ENCODE peak calls at places on chromosomes 4 and X, in four cellular contexts. Y, T, J and Z are unnamed samples. For H3K9me3 and H3K4me1, the result is how much of the 10 kb centered on the place peaks cover.

GRCh38 chrX:11423362-11423818 is 130.2 kb downstream of the AMELX start:
- DNase-seq in Y (no peak), T (no peak), J (no peak), Z (no peak)

GRCh38 chrX:119105826-119106225 is 21.8 kb downstream of the KIAA1210 start:
- DNase-seq in Y (peak), T (no peak), J (no peak), Z (no peak)

GRCh38 chr4:38958453-38958852 is 73.8 kb downstream of the TMEM156 start:
- DNase-seq in Y (peak), T (no peak), J (no peak), Z (no peak)

GRCh38 chrX:2774057-2774456 is 22.2 kb downstream of the XG start:
- DNase-seq in Y (no peak), T (no peak), J (no peak), Z (no peak)

GRCh38 chr4:24794916-24795665 is at the start of gene SOD3:
- DNase-seq in Y (peak), T (peak), J (no peak), Z (peak)

GRCh38 chr4:153555730-153556440 is 89.7 kb downstream of the TMEM131L start:
- DNase-seq in Y (peak), T (no peak), J (no peak), Z (peak)

GRCh38 chrX:113935516-113935915 is 648.4 kb upstream of the HTR2C start:
- DNase-seq in Y (no peak), T (no peak), J (no peak), Z (no peak)

GRCh38 chr4:5710065-5710961 is 688 bp upstream of the EVC start:
- DNase-seq in Y (peak), T (no peak), J (no peak), Z (no peak)

GRCh38 chr4:158871050-158871724 is 102.4 kb downstream of the FNIP2 start:
- DNase-seq in Y (no peak), T (no peak), J (no peak), Z (no peak)

GRCh38 chr4:73573794-73574528 is 46.3 kb downstream of the RASSF6 start:
- DNase-seq in Y (peak), T (no peak), J (no peak), Z (peak)

GRCh38 chr4:15654556-15655222 is 468 bp downstream of the FBXL5 start:
- DNase-seq in Y (peak), T (peak), J (peak), Z (peak)

GRCh38 chr4:20984011-20984836 is 284.0 kb downstream of the PACRGL start:
- DNase-seq in Y (no peak), T (no peak), J (no peak), Z (no peak)

GRCh38 chr4:69484011-69484410 is 11.7 kb downstream of the UGT2B4 start:
- DNase-seq in Y (no peak), T (no peak), J (no peak), Z (no peak)

GRCh38 chrX:1336331-1337143 is at the start of gene IL3RA:
- DNase-seq in Y (peak), T (peak), J (no peak), Z (no peak)

GRCh38 chrX:53317365-53318069 is 36.1 kb upstream of the IQSEC2 start:
- DNase-seq in Y (peak), T (no peak), J (peak), Z (peak)

GRCh38 chr4:60682901-60683300 is 517.2 kb upstream of the ADGRL3 start:
- DNase-seq in Y (peak), T (no peak), J (no peak), Z (no peak)

GRCh38 chr4:139232751-139233150 is 47.3 kb downstream of the MGARP start:
- DNase-seq in Y (no peak), T (no peak), J (no peak), Z (no peak)

GRCh38 chr4:142434519-142435224 is 411.4 kb downstream of the INPP4B start:
- DNase-seq in Y (no peak), T (no peak), J (no peak), Z (no peak)

GRCh38 chr4:105912633-105913032 is 17.4 kb downstream of the NPNT start:
- DNase-seq in Y (no peak), T (no peak), J (no peak), Z (no peak)

GRCh38 chr4:152014280-152014679 is 253.5 kb upstream of the GATB start:
- DNase-seq in Y (no peak), T (no peak), J (no peak), Z (no peak)

GRCh38 chr4:56786955-56787354 is 34.5 kb downstream of the SPINK2 start:
- DNase-seq in Y (peak), T (no peak), J (no peak), Z (no peak)

GRCh38 chr4:3736806-3737205 is 29.4 kb upstream of the ADRA2C start:
- DNase-seq in Y (no peak), T (no peak), J (no peak), Z (no peak)

GRCh38 chr4:112540695-112541094 is 24.7 kb upstream of the NEUROG2 start:
- DNase-seq in Y (no peak), T (no peak), J (no peak), Z (no peak)

GRCh38 chr4:152892985-152893384 is 43.1 kb upstream of the FHDC1 start:
- DNase-seq in Y (no peak), T (no peak), J (no peak), Z (no peak)

GRCh38 chr4:174193438-174194015 is 89.9 kb downstream of the FBXO8 start:
- DNase-seq in Y (no peak), T (no peak), J (no peak), Z (no peak)

GRCh38 chr4:2762048-2762447 is 5.9 kb upstream of the TNIP2 start:
- DNase-seq in Y (no peak), T (no peak), J (no peak), Z (no peak)

GRCh38 chr4:17787315-17787714 is 5.9 kb upstream of the FAM184B start:
- DNase-seq in Y (peak), T (no peak), J (no peak), Z (no peak)

GRCh38 chr4:8379771-8380170 is 60.8 kb downstream of the ACOX3 start:
- DNase-seq in Y (no peak), T (no peak), J (no peak), Z (no peak)

GRCh38 chr4:94701606-94702300 is 56.0 kb upstream of the BMPR1B start:
- DNase-seq in Y (no peak), T (no peak), J (no peak), Z (no peak)

GRCh38 chrX:26789751-26790150 is 573.8 kb downstream of the MAGEB5 start:
- DNase-seq in Y (no peak), T (no peak), J (no peak), Z (no peak)

GRCh38 chrX:149497626-149498025 is 7.5 kb downstream of the IDS start:
- DNase-seq in Y (peak), T (no peak), J (no peak), Z (peak)
- H3K9me3 ChIP-seq in Y (under half), T (under half), J (under half), Z (under half)

GRCh38 chr4:140940589-140940988 is 184.4 kb upstream of the TBC1D9 start:
- DNase-seq in Y (no peak), T (no peak), J (no peak), Z (no peak)
- H3K4me1 ChIP-seq in Y (half or more), T (under half), J (under half), Z (under half)

DNA sequence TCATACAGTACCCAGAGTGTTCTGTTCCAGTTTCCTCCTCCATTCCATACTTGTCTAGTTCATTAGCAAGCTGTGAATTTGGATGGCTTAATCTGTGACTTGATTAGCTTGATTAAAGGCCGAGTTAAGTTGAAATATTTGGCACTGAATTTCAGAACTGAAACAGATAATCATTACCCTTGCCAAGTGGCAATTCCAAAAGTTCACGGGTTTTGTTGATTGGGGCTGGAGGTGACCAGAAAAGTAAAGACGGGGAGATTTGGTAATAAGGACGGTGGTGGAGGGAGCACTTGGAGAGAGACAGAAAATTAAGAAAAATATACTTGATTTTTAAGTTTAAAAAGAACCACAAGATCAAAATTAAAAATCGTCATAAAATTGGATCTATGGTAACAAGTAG is 21.9 kb upstream of the KLHL2 start:
- DNase-seq in Y (no peak), T (no peak), J (no peak), Z (no peak)
- H3K9me3 ChIP-seq in Y (under half), T (under half), J (under half), Z (under half)

GRCh38 chr4:6960628-6961027 is 51.0 kb downstream of the TBC1D14 start:
- DNase-seq in Y (no peak), T (no peak), J (no peak), Z (peak)

GRCh38 chr4:6959261-6959660 is 49.6 kb downstream of the TBC1D14 start:
- DNase-seq in Y (no peak), T (no peak), J (no peak), Z (no peak)

GRCh38 chr4:6957994-6958393 is 48.4 kb downstream of the TBC1D14 start:
- DNase-seq in Y (no peak), T (no peak), J (no peak), Z (no peak)

GRCh38 chr4:6961496-6962210 is 52.0 kb downstream of the TBC1D14 start:
- DNase-seq in Y (no peak), T (no peak), J (no peak), Z (peak)

DNA sequence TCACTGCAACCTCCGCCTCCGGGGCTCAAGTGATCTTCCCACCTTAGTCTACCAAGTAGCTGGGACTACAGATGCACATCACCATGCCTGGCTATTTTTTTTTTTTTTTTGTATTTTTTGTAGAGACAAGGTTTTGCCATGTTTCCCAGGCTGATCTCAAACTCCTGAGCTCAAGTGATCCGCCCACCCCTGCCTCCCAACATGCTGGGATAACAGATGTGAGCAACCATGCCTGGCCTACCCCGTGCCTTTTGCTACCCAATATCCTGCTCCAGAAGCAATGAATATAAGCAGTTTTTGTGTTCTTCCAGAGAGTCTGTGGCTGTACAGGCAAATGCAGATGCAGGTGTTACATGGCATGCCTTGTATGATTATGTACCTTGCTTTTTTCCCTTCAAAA is 50.5 kb downstream of the TBC1D14 start:
- DNase-seq in Y (no peak), T (no peak), J (no peak), Z (peak)
- H3K4me1 ChIP-seq in Y (under half), T (under half), J (under half), Z (under half)

DNA sequence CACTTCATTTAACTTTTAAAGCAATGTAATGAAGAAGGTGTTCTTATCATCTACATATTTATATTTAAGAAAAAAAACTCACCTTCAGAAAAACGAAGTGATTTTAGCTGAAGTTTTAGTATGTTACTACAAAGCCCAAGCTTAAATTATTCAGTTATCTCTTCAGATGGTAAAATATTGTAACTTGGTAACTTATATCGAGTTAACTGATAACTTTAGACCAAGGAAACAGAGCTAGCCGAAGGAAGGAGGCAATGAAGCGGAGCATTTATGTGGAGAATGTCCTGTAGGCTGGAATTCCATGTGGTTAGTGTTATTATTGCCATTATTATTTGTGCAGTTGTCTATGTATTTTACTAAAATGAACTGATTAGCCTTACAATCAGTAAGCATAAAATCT is 1102.1 kb upstream of the LCORL start:
- DNase-seq in Y (no peak), T (no peak), J (no peak), Z (no peak)
- H3K9me3 ChIP-seq in Y (under half), T (under half), J (under half), Z (under half)

GRCh38 chr4:128309585-128309984 is 22.0 kb upstream of the PGRMC2 start:
- DNase-seq in Y (no peak), T (no peak), J (no peak), Z (no peak)

GRCh38 chr4:128306992-128307581 is 19.5 kb upstream of the PGRMC2 start:
- DNase-seq in Y (no peak), T (no peak), J (no peak), Z (no peak)

GRCh38 chr4:128311659-128312392 is 24.2 kb upstream of the PGRMC2 start:
- DNase-seq in Y (no peak), T (no peak), J (no peak), Z (no peak)

GRCh38 chr4:128308986-128309385 is 21.4 kb upstream of the PGRMC2 start:
- DNase-seq in Y (no peak), T (no peak), J (no peak), Z (no peak)

GRCh38 chr4:128310266-128310697 is 22.7 kb upstream of the PGRMC2 start:
- DNase-seq in Y (no peak), T (no peak), J (no peak), Z (no peak)
- H3K4me1 ChIP-seq in Y (under half), T (under half), J (under half), Z (under half)

GRCh38 chr4:160213377-160213776 is 1110.5 kb downstream of the RAPGEF2 start:
- DNase-seq in Y (no peak), T (no peak), J (no peak), Z (no peak)
- H3K9me3 ChIP-seq in Y (under half), T (under half), J (under half), Z (under half)

DNA sequence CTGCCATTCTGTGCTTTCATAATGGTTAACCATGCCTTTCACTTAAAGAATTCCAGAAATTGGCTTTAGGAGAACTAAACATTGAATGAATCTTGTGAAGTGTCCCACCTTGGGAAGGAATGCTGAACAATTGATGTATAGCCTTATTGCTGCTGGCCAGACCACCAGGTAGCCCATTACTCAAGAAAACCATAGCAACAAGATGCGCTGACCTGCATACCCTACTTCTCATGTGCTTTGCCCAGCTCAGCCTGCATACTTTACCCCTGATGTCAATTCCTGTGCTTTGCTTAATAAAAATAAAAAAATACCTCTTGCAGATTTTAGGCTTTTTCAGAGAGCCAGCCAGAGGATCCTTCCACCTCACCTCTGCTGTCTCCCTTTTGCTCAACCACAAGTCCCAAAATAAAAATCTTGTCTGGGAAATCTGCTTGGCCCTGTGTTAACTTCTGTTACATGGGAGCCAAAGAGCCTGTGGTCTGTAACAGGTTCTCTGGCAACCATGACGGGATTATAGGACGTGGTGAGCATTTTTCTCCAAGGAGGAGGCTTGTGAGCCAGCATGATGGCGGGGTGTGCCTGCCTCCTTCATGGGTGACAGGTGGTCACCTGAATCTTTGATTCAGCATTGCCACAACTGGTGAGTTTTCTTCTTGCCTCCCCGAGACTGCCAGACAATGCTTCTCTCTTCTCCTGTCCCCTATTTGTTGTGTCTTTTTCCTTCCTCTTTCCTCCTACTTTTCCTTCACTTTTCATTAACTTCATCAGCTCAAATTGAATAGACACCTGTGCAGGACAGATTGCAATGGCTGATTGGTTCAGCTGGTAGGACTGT is 106.8 kb downstream of the ARSJ start:
- DNase-seq in Y (no peak), T (no peak), J (no peak), Z (no peak)
- H3K4me1 ChIP-seq in Y (under half), T (under half), J (under half), Z (under half)

DNA sequence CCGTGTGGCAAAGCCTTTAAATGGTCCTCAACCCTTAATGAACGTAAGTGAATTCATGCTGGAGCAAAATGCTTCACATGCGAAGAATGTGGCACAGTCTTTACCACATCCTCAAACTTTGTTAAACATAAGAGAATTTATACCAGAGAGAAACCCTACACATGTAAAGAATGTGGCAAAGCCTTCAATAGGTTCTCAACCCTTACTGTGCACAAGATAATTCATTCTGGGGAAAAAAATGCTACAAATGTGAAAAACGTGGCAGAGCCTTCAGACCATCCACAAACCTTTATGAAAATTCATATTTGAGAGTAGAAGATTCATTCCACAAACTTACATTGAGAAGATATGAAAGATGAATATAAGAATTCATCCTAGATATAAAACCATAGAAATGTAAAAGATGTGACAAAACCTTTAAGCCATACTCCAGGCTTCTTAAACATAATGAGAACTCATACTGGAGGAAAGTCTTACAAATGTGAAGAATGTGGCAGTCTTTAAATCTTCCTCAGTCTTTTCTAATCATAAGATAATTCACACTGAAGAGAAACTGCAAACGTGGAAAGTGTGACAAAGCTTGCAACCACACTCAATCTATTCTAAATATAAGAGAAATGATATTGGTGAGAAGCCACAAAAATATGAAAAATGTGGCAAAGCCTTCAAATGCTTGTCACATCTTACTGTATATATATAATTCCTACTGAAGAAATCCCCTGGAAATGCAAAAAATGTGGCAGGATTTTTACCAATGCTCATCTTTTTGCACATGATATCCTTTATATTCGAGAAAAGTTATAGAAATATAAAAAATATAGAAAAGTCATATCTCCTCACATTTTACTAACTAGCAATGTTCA is 36.9 kb downstream of the ZNF141 start:
- DNase-seq in Y (no peak), T (no peak), J (no peak), Z (no peak)
- H3K9me3 ChIP-seq in Y (half or more), T (half or more), J (half or more), Z (half or more)